ENCODE peak calls at places on chromosome 11, in ten cellular contexts. One of them, this sample, is unnamed.

GRCh38 chr11:128506999-128507591 is 80.3 kb downstream of the ETS1 start:
- DNase-seq in Peyer's patch: peak; percentile 77
- DNase-seq in left ventricle myocardium inferior: peak; percentile 83
- DNase-seq in heart right ventricle: peak; percentile 75
- DNase-seq in spleen: no peak
- DNase-seq in RWPE2: peak; percentile 90
- DNase-seq in lower leg skin: peak; percentile 89
- DNase-seq in fibroblast of pulmonary artery: peak; percentile 93
- DNase-seq in progenitor cell of endocrine pancreas: no peak
- DNase-seq in BJ: peak; percentile 96
- DNase-seq in this sample: no peak

GRCh38 chr11:133921513-133921912 is 35.3 kb downstream of the IGSF9B start:
- DNase-seq in Peyer's patch: no peak
- DNase-seq in fibroblast of pulmonary artery: no peak
- DNase-seq in BJ: no peak
- DNase-seq in heart right ventricle: no peak
- DNase-seq in lower leg skin: no peak
- DNase-seq in progenitor cell of endocrine pancreas: no peak
- DNase-seq in RWPE2: no peak
- DNase-seq in left ventricle myocardium inferior: no peak
- DNase-seq in spleen: no peak
- DNase-seq in this sample: no peak

GRCh38 chr11:27720277-27720830 is 20.1 kb upstream of the BDNF start:
- DNase-seq in RWPE2: no peak
- DNase-seq in heart right ventricle: no peak
- DNase-seq in left ventricle myocardium inferior: no peak
- DNase-seq in lower leg skin: no peak
- DNase-seq in BJ: no peak
- DNase-seq in Peyer's patch: no peak
- DNase-seq in fibroblast of pulmonary artery: peak; percentile 72
- DNase-seq in progenitor cell of endocrine pancreas: peak; percentile 74
- DNase-seq in spleen: no peak
- DNase-seq in this sample: no peak

GRCh38 chr11:60951909-60952741 is at the start of gene SLC15A3:
- DNase-seq in left ventricle myocardium inferior: peak; percentile 71
- DNase-seq in progenitor cell of endocrine pancreas: no peak
- DNase-seq in heart right ventricle: peak; percentile 59
- DNase-seq in BJ: no peak
- DNase-seq in Peyer's patch: no peak
- DNase-seq in spleen: peak; percentile 95
- DNase-seq in lower leg skin: peak; percentile 73
- DNase-seq in fibroblast of pulmonary artery: peak; percentile 42
- DNase-seq in RWPE2: no peak
- DNase-seq in this sample: peak; percentile 96

GRCh38 chr11:12150831-12151382 is 40.5 kb downstream of the MICAL2 start:
- DNase-seq in fibroblast of pulmonary artery: peak; percentile 53
- DNase-seq in left ventricle myocardium inferior: no peak
- DNase-seq in Peyer's patch: no peak
- DNase-seq in progenitor cell of endocrine pancreas: no peak
- DNase-seq in lower leg skin: no peak
- DNase-seq in RWPE2: no peak
- DNase-seq in spleen: peak; percentile 15
- DNase-seq in BJ: peak; percentile 77
- DNase-seq in heart right ventricle: no peak
- DNase-seq in this sample: no peak

GRCh38 chr11:128550967-128551522 is 36.3 kb downstream of the ETS1 start:
- DNase-seq in fibroblast of pulmonary artery: no peak
- DNase-seq in heart right ventricle: no peak
- DNase-seq in spleen: no peak
- DNase-seq in left ventricle myocardium inferior: no peak
- DNase-seq in lower leg skin: no peak
- DNase-seq in Peyer's patch: no peak
- DNase-seq in BJ: no peak
- DNase-seq in RWPE2: no peak
- DNase-seq in progenitor cell of endocrine pancreas: no peak
- DNase-seq in this sample: no peak

GRCh38 chr11:9138612-9139579 is 47.5 kb upstream of the SCUBE2 start:
- DNase-seq in fibroblast of pulmonary artery: peak; percentile 90
- DNase-seq in lower leg skin: peak; percentile 52
- DNase-seq in BJ: peak; percentile 63
- DNase-seq in spleen: no peak
- DNase-seq in RWPE2: peak; percentile 77
- DNase-seq in Peyer's patch: no peak
- DNase-seq in progenitor cell of endocrine pancreas: no peak
- DNase-seq in left ventricle myocardium inferior: no peak
- DNase-seq in heart right ventricle: no peak
- DNase-seq in this sample: no peak

GRCh38 chr11:45402049-45402630 is 116.0 kb upstream of the SYT13 start:
- DNase-seq in RWPE2: no peak
- DNase-seq in progenitor cell of endocrine pancreas: no peak
- DNase-seq in Peyer's patch: no peak
- DNase-seq in heart right ventricle: no peak
- DNase-seq in spleen: no peak
- DNase-seq in BJ: no peak
- DNase-seq in lower leg skin: no peak
- DNase-seq in fibroblast of pulmonary artery: no peak
- DNase-seq in left ventricle myocardium inferior: no peak
- DNase-seq in this sample: no peak

GRCh38 chr11:1071571-1072115 is 3.0 kb upstream of the MUC2 start:
- DNase-seq in BJ: no peak
- DNase-seq in lower leg skin: no peak
- DNase-seq in Peyer's patch: no peak
- DNase-seq in heart right ventricle: peak; percentile 15
- DNase-seq in spleen: peak; percentile 63
- DNase-seq in progenitor cell of endocrine pancreas: no peak
- DNase-seq in left ventricle myocardium inferior: peak; percentile 14
- DNase-seq in fibroblast of pulmonary artery: no peak
- DNase-seq in RWPE2: peak; percentile 50
- DNase-seq in this sample: peak; percentile 38

GRCh38 chr11:35214792-35215193 is 75.8 kb downstream of the CD44 start:
- DNase-seq in heart right ventricle: no peak
- DNase-seq in left ventricle myocardium inferior: no peak
- DNase-seq in spleen: no peak
- DNase-seq in lower leg skin: no peak
- DNase-seq in RWPE2: no peak
- DNase-seq in progenitor cell of endocrine pancreas: no peak
- DNase-seq in BJ: peak; percentile 80
- DNase-seq in Peyer's patch: no peak
- DNase-seq in fibroblast of pulmonary artery: peak; percentile 85
- DNase-seq in this sample: peak; percentile 82

GRCh38 chr11:64720167-64720566 is 2.8 kb downstream of the NRXN2 start:
- DNase-seq in BJ: no peak
- DNase-seq in fibroblast of pulmonary artery: no peak
- DNase-seq in progenitor cell of endocrine pancreas: no peak
- DNase-seq in spleen: peak; percentile 65
- DNase-seq in Peyer's patch: no peak
- DNase-seq in RWPE2: peak; percentile 60
- DNase-seq in left ventricle myocardium inferior: no peak
- DNase-seq in heart right ventricle: no peak
- DNase-seq in lower leg skin: no peak
- DNase-seq in this sample: no peak

GRCh38 chr11:64720640-64721358 is 2.2 kb downstream of the NRXN2 start:
- DNase-seq in Peyer's patch: no peak
- DNase-seq in fibroblast of pulmonary artery: no peak
- DNase-seq in progenitor cell of endocrine pancreas: no peak
- DNase-seq in lower leg skin: no peak
- DNase-seq in RWPE2: peak; percentile 52
- DNase-seq in BJ: no peak
- DNase-seq in spleen: peak; percentile 58
- DNase-seq in left ventricle myocardium inferior: no peak
- DNase-seq in heart right ventricle: no peak
- DNase-seq in this sample: no peak

GRCh38 chr11:64722141-64723050 is 601 bp downstream of the NRXN2 start:
- DNase-seq in RWPE2: no peak
- DNase-seq in BJ: no peak
- DNase-seq in heart right ventricle: no peak
- DNase-seq in fibroblast of pulmonary artery: no peak
- DNase-seq in lower leg skin: no peak
- DNase-seq in spleen: peak; percentile 72
- DNase-seq in Peyer's patch: no peak
- DNase-seq in left ventricle myocardium inferior: no peak
- DNase-seq in progenitor cell of endocrine pancreas: no peak
- DNase-seq in this sample: no peak

GRCh38 chr11:64719406-64719805 is 3.6 kb downstream of the NRXN2 start:
- DNase-seq in fibroblast of pulmonary artery: no peak
- DNase-seq in left ventricle myocardium inferior: no peak
- DNase-seq in BJ: no peak
- DNase-seq in lower leg skin: no peak
- DNase-seq in RWPE2: no peak
- DNase-seq in heart right ventricle: no peak
- DNase-seq in spleen: peak; percentile 64
- DNase-seq in Peyer's patch: no peak
- DNase-seq in progenitor cell of endocrine pancreas: no peak
- DNase-seq in this sample: no peak

DNA sequence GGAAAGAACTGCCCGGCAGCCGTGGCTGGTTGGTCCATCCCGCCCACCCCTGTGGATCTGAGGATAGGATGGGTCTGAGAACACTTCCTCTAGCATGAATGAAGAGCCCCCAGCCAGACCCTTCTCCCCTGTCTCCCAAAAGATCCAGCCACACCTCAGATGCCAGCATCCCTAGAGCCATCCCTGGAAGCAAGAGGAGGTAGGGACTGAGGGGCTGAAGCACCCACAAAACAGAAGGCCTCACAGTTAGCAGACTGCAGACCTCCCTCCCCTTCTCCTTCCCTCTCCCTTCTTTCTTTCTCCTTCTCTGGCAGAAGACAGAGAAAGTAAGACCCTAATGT is 1.7 kb downstream of the NRXN2 start:
- DNase-seq in fibroblast of pulmonary artery: no peak
- DNase-seq in lower leg skin: no peak
- DNase-seq in RWPE2: no peak
- DNase-seq in Peyer's patch: no peak
- DNase-seq in heart right ventricle: no peak
- DNase-seq in BJ: no peak
- DNase-seq in spleen: no peak
- DNase-seq in left ventricle myocardium inferior: no peak
- DNase-seq in progenitor cell of endocrine pancreas: no peak
- DNase-seq in this sample: no peak
- TF ChIP-seq CTCF in fibroblast of pulmonary artery: no peak
- TF ChIP-seq CTCF in lower leg skin: no peak
- TF ChIP-seq CTCF in RWPE2: no peak
- TF ChIP-seq CTCF in Peyer's patch: no peak
- TF ChIP-seq CTCF in heart right ventricle: no peak
- TF ChIP-seq CTCF in BJ: no peak
- TF ChIP-seq CTCF in spleen: no peak
- TF ChIP-seq CTCF in left ventricle myocardium inferior: no peak
- TF ChIP-seq CTCF in progenitor cell of endocrine pancreas: no peak
- TF ChIP-seq CTCF in this sample: no peak

GRCh38 chr11:7143908-7144307 is 55.1 kb downstream of the RBMXL2 start:
- DNase-seq in spleen: no peak
- DNase-seq in progenitor cell of endocrine pancreas: no peak
- DNase-seq in Peyer's patch: no peak
- DNase-seq in fibroblast of pulmonary artery: peak; percentile 38
- DNase-seq in left ventricle myocardium inferior: no peak
- DNase-seq in RWPE2: no peak
- DNase-seq in lower leg skin: no peak
- DNase-seq in heart right ventricle: no peak
- DNase-seq in BJ: no peak
- DNase-seq in this sample: no peak
- TF ChIP-seq CTCF in spleen: no peak
- TF ChIP-seq CTCF in progenitor cell of endocrine pancreas: peak; percentile 49
- TF ChIP-seq CTCF in Peyer's patch: no peak
- TF ChIP-seq CTCF in fibroblast of pulmonary artery: peak; percentile 27
- TF ChIP-seq CTCF in left ventricle myocardium inferior: peak; percentile 49
- TF ChIP-seq CTCF in RWPE2: peak; percentile 40
- TF ChIP-seq CTCF in lower leg skin: no peak
- TF ChIP-seq CTCF in heart right ventricle: no peak
- TF ChIP-seq CTCF in BJ: peak; percentile 29
- TF ChIP-seq CTCF in this sample: no peak

DNA sequence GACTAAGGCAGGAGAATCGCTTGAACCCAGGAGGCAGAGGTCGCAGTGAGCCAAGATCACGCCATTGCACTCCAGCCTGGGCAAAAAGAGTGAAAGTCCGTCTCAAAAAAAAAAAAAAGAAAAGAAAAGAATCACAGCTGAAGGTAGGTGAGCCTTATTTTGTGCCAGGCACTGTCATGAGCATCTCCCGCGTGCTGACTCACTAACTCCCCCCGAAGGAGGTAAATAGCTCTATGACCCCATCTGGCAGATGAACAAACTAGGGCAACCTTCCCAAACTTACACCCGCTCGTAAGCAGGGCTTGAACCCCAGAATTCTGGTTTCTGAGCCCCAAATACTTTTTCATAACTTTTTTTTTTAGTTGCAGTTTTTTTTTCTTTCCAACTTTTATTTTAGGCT is 60.3 kb downstream of the ANO1 start:
- DNase-seq in heart right ventricle: no peak
- DNase-seq in RWPE2: no peak
- DNase-seq in BJ: no peak
- DNase-seq in progenitor cell of endocrine pancreas: no peak
- DNase-seq in left ventricle myocardium inferior: no peak
- DNase-seq in fibroblast of pulmonary artery: no peak
- DNase-seq in Peyer's patch: no peak
- DNase-seq in spleen: no peak
- DNase-seq in lower leg skin: no peak
- DNase-seq in this sample: no peak
- TF ChIP-seq CTCF in heart right ventricle: no peak
- TF ChIP-seq CTCF in RWPE2: no peak
- TF ChIP-seq CTCF in BJ: no peak
- TF ChIP-seq CTCF in progenitor cell of endocrine pancreas: no peak
- TF ChIP-seq CTCF in left ventricle myocardium inferior: no peak
- TF ChIP-seq CTCF in fibroblast of pulmonary artery: no peak
- TF ChIP-seq CTCF in Peyer's patch: no peak
- TF ChIP-seq CTCF in spleen: no peak
- TF ChIP-seq CTCF in lower leg skin: no peak
- TF ChIP-seq CTCF in this sample: no peak

GRCh38 chr11:114233755-114234154 is 62.4 kb upstream of the NNMT start:
- DNase-seq in progenitor cell of endocrine pancreas: no peak
- DNase-seq in Peyer's patch: no peak
- DNase-seq in spleen: no peak
- DNase-seq in lower leg skin: no peak
- DNase-seq in RWPE2: no peak
- DNase-seq in fibroblast of pulmonary artery: peak; percentile 35
- DNase-seq in left ventricle myocardium inferior: no peak
- DNase-seq in heart right ventricle: no peak
- DNase-seq in BJ: no peak
- DNase-seq in this sample: no peak

GRCh38 chr11:114239632-114240224 is 56.5 kb upstream of the NNMT start:
- DNase-seq in fibroblast of pulmonary artery: no peak
- DNase-seq in heart right ventricle: no peak
- DNase-seq in spleen: no peak
- DNase-seq in left ventricle myocardium inferior: no peak
- DNase-seq in progenitor cell of endocrine pancreas: no peak
- DNase-seq in RWPE2: no peak
- DNase-seq in BJ: no peak
- DNase-seq in lower leg skin: no peak
- DNase-seq in Peyer's patch: no peak
- DNase-seq in this sample: no peak

GRCh38 chr11:114232400-114233070 is 63.7 kb upstream of the NNMT start:
- DNase-seq in RWPE2: no peak
- DNase-seq in spleen: no peak
- DNase-seq in left ventricle myocardium inferior: peak; percentile 43
- DNase-seq in fibroblast of pulmonary artery: no peak
- DNase-seq in heart right ventricle: no peak
- DNase-seq in progenitor cell of endocrine pancreas: no peak
- DNase-seq in BJ: no peak
- DNase-seq in Peyer's patch: no peak
- DNase-seq in lower leg skin: no peak
- DNase-seq in this sample: no peak

GRCh38 chr11:114237321-114238280 is 58.6 kb upstream of the NNMT start:
- DNase-seq in spleen: peak; percentile 43
- DNase-seq in left ventricle myocardium inferior: no peak
- DNase-seq in progenitor cell of endocrine pancreas: no peak
- DNase-seq in RWPE2: no peak
- DNase-seq in Peyer's patch: no peak
- DNase-seq in heart right ventricle: no peak
- DNase-seq in BJ: no peak
- DNase-seq in lower leg skin: no peak
- DNase-seq in fibroblast of pulmonary artery: no peak
- DNase-seq in this sample: no peak

GRCh38 chr11:114236829-114237228 is 59.4 kb upstream of the NNMT start:
- DNase-seq in BJ: no peak
- DNase-seq in left ventricle myocardium inferior: no peak
- DNase-seq in spleen: no peak
- DNase-seq in lower leg skin: no peak
- DNase-seq in Peyer's patch: no peak
- DNase-seq in RWPE2: no peak
- DNase-seq in fibroblast of pulmonary artery: peak; percentile 81
- DNase-seq in heart right ventricle: no peak
- DNase-seq in progenitor cell of endocrine pancreas: no peak
- DNase-seq in this sample: no peak
- TF ChIP-seq CTCF in BJ: no peak
- TF ChIP-seq CTCF in left ventricle myocardium inferior: no peak
- TF ChIP-seq CTCF in spleen: no peak
- TF ChIP-seq CTCF in lower leg skin: no peak
- TF ChIP-seq CTCF in Peyer's patch: no peak
- TF ChIP-seq CTCF in RWPE2: no peak
- TF ChIP-seq CTCF in fibroblast of pulmonary artery: no peak
- TF ChIP-seq CTCF in heart right ventricle: no peak
- TF ChIP-seq CTCF in progenitor cell of endocrine pancreas: no peak
- TF ChIP-seq CTCF in this sample: no peak

This sample was measured in CD14-positive monocyte.